ENCODE peak calls at places on chromosomes 5 and 9, in eight cellular contexts. One of them, this sample, is unnamed.
A peak's percentile ranks its signal among the peaks of the same experiment; 100 is the strongest.

GRCh38 chr5:155726267-155726666 is 600.7 kb upstream of the SGCD start:
- DNase-seq in choroid plexus epithelial cell: peak; percentile 9
- DNase-seq in mucosa of descending colon: no peak
- DNase-seq in hepatocyte: peak; percentile 42
- DNase-seq in ascending aorta: no peak
- DNase-seq in AG09309: no peak
- DNase-seq in brain microvascular endothelial cell: peak; percentile 2
- DNase-seq in mammary epithelial cell: peak; percentile 11
- DNase-seq in this sample: no peak

GRCh38 chr9:89839427-89839826 is 234.6 kb downstream of the GADD45G start:
- DNase-seq in choroid plexus epithelial cell: no peak
- DNase-seq in mucosa of descending colon: no peak
- DNase-seq in hepatocyte: peak; percentile 29
- DNase-seq in ascending aorta: no peak
- DNase-seq in AG09309: no peak
- DNase-seq in brain microvascular endothelial cell: no peak
- DNase-seq in mammary epithelial cell: no peak
- DNase-seq in this sample: no peak

GRCh38 chr5:68178579-68178978 is 37.0 kb upstream of the PIK3R1 start:
- DNase-seq in choroid plexus epithelial cell: peak; percentile 56
- DNase-seq in mucosa of descending colon: no peak
- DNase-seq in hepatocyte: peak; percentile 12
- DNase-seq in ascending aorta: no peak
- DNase-seq in AG09309: no peak
- DNase-seq in brain microvascular endothelial cell: peak; percentile 64
- DNase-seq in mammary epithelial cell: peak; percentile 80
- DNase-seq in this sample: no peak

GRCh38 chr5:53917095-53917494 is 356.7 kb downstream of the NDUFS4 start:
- DNase-seq in choroid plexus epithelial cell: peak; percentile 57
- DNase-seq in mucosa of descending colon: no peak
- DNase-seq in hepatocyte: no peak
- DNase-seq in ascending aorta: no peak
- DNase-seq in AG09309: peak; percentile 27
- DNase-seq in brain microvascular endothelial cell: peak; percentile 28
- DNase-seq in mammary epithelial cell: peak; percentile 14
- DNase-seq in this sample: no peak

GRCh38 chr5:41648976-41649375 is 138.6 kb upstream of the PLCXD3 start:
- DNase-seq in choroid plexus epithelial cell: no peak
- DNase-seq in mucosa of descending colon: no peak
- DNase-seq in hepatocyte: no peak
- DNase-seq in ascending aorta: no peak
- DNase-seq in AG09309: no peak
- DNase-seq in brain microvascular endothelial cell: peak; percentile 2
- DNase-seq in mammary epithelial cell: no peak
- DNase-seq in this sample: peak; percentile 33

GRCh38 chr5:176543428-176544182 is 5.5 kb upstream of the CDHR2 start:
- DNase-seq in choroid plexus epithelial cell: no peak
- DNase-seq in mucosa of descending colon: peak; percentile 90
- DNase-seq in hepatocyte: peak; percentile 91
- DNase-seq in ascending aorta: no peak
- DNase-seq in AG09309: no peak
- DNase-seq in brain microvascular endothelial cell: no peak
- DNase-seq in mammary epithelial cell: peak; percentile 61
- DNase-seq in this sample: no peak

GRCh38 chr5:4563400-4563799 is 576.7 kb upstream of the ADAMTS16 start:
- DNase-seq in choroid plexus epithelial cell: peak; percentile 47
- DNase-seq in mucosa of descending colon: no peak
- DNase-seq in hepatocyte: peak; percentile 16
- DNase-seq in ascending aorta: no peak
- DNase-seq in AG09309: no peak
- DNase-seq in brain microvascular endothelial cell: no peak
- DNase-seq in mammary epithelial cell: peak; percentile 50
- DNase-seq in this sample: peak; percentile 10

GRCh38 chr9:136923881-136924280 is 20.7 kb downstream of the FBXW5 start:
- DNase-seq in choroid plexus epithelial cell: no peak
- DNase-seq in mucosa of descending colon: no peak
- DNase-seq in hepatocyte: no peak
- DNase-seq in ascending aorta: no peak
- DNase-seq in AG09309: no peak
- DNase-seq in brain microvascular endothelial cell: no peak
- DNase-seq in mammary epithelial cell: no peak
- DNase-seq in this sample: no peak

GRCh38 chr5:141821430-141821925 is 56.7 kb downstream of the PCDH1 start:
- DNase-seq in choroid plexus epithelial cell: peak; percentile 81
- DNase-seq in mucosa of descending colon: no peak
- DNase-seq in hepatocyte: peak; percentile 72
- DNase-seq in ascending aorta: no peak
- DNase-seq in AG09309: peak; percentile 92
- DNase-seq in brain microvascular endothelial cell: peak; percentile 49
- DNase-seq in mammary epithelial cell: peak; percentile 75
- DNase-seq in this sample: peak; percentile 19

GRCh38 chr5:127777957-127778356 is 74.8 kb downstream of the CCDC192 start:
- DNase-seq in choroid plexus epithelial cell: no peak
- DNase-seq in mucosa of descending colon: no peak
- DNase-seq in hepatocyte: no peak
- DNase-seq in ascending aorta: no peak
- DNase-seq in AG09309: no peak
- DNase-seq in brain microvascular endothelial cell: no peak
- DNase-seq in mammary epithelial cell: no peak
- DNase-seq in this sample: no peak

GRCh38 chr5:102975040-102975439 is 144.9 kb downstream of the GIN1 start:
- DNase-seq in choroid plexus epithelial cell: no peak
- DNase-seq in mucosa of descending colon: no peak
- DNase-seq in hepatocyte: no peak
- DNase-seq in ascending aorta: no peak
- DNase-seq in AG09309: no peak
- DNase-seq in brain microvascular endothelial cell: no peak
- DNase-seq in mammary epithelial cell: no peak
- DNase-seq in this sample: no peak

GRCh38 chr5:116559239-116559638 is 15.4 kb downstream of the SEMA6A start:
- DNase-seq in choroid plexus epithelial cell: no peak
- DNase-seq in mucosa of descending colon: no peak
- DNase-seq in hepatocyte: no peak
- DNase-seq in ascending aorta: no peak
- DNase-seq in AG09309: no peak
- DNase-seq in brain microvascular endothelial cell: no peak
- DNase-seq in mammary epithelial cell: no peak
- DNase-seq in this sample: no peak

GRCh38 chr5:95746194-95746593 is 15.1 kb downstream of the RHOBTB3 start:
- DNase-seq in choroid plexus epithelial cell: no peak
- DNase-seq in mucosa of descending colon: no peak
- DNase-seq in hepatocyte: no peak
- DNase-seq in ascending aorta: no peak
- DNase-seq in AG09309: no peak
- DNase-seq in brain microvascular endothelial cell: no peak
- DNase-seq in mammary epithelial cell: no peak
- DNase-seq in this sample: no peak

DNA sequence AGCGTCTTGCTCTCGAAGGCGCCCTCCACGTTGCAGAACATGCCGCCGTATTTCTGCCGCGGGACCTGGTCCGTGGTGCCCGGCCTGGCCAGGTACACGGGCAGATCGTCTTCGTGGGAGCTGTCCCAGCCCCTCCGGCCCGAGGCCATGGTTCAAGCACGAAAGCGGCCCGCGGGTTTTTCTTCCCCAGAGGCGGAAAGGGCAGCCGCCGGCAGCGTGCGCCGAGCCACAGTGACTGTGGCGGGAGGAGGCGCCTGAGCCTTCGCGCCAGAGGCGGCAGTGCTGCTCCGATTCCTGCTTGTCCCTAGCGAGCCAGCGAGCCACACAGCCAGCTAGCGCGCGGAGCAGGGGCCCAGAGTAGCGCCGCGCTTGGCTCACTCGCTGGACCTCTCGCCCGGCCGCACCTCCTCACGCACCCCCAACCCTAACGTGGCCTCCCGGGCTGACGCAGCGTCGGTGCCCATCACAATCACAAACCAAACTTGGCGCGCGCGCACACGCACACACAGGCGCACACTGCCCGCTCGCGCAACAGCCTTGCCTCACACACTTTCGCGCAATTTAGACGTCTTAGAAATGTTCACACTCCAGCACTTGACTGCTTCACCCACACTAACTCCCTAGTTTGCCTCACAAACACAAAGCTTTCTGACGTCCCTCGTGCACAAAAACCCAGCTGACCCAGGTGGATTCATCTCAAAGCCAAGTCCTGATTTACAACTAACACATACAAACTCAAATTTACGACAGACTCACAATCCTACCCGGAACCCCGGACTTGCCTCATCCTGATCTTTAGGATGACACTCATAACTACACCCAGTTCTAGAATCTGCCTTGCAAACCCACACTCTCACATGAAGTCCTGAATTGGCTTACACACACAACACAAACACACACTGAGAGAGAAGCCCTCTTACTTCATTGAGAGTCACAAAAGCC is at the start of gene DPYSL3:
- DNase-seq in choroid plexus epithelial cell: peak; percentile 65
- DNase-seq in mucosa of descending colon: peak; percentile 66
- DNase-seq in hepatocyte: peak; percentile 87
- DNase-seq in ascending aorta: peak; percentile 22
- DNase-seq in AG09309: peak; percentile 39
- DNase-seq in brain microvascular endothelial cell: peak; percentile 44
- DNase-seq in mammary epithelial cell: peak; percentile 70
- DNase-seq in this sample: no peak
- TF ChIP-seq CTCF in choroid plexus epithelial cell: peak; percentile 49
- TF ChIP-seq CTCF in mucosa of descending colon: no peak
- TF ChIP-seq CTCF in hepatocyte: peak; percentile 32
- TF ChIP-seq CTCF in ascending aorta: no peak
- TF ChIP-seq CTCF in AG09309: peak; percentile 47
- TF ChIP-seq CTCF in brain microvascular endothelial cell: peak; percentile 57
- TF ChIP-seq CTCF in mammary epithelial cell: no peak
- TF ChIP-seq CTCF in this sample: peak; percentile 26

GRCh38 chr9:121268598-121269029 is 652 bp downstream of the GSN start:
- DNase-seq in choroid plexus epithelial cell: no peak
- DNase-seq in mucosa of descending colon: no peak
- DNase-seq in hepatocyte: no peak
- DNase-seq in ascending aorta: no peak
- DNase-seq in AG09309: no peak
- DNase-seq in brain microvascular endothelial cell: no peak
- DNase-seq in mammary epithelial cell: peak; percentile 41
- DNase-seq in this sample: no peak

GRCh38 chr9:121269030-121269887 is 1.3 kb downstream of the GSN start:
- DNase-seq in choroid plexus epithelial cell: no peak
- DNase-seq in mucosa of descending colon: peak; percentile 74
- DNase-seq in hepatocyte: peak; percentile 47
- DNase-seq in ascending aorta: no peak
- DNase-seq in AG09309: no peak
- DNase-seq in brain microvascular endothelial cell: no peak
- DNase-seq in mammary epithelial cell: peak; percentile 52
- DNase-seq in this sample: no peak

GRCh38 chr9:121266356-121266755 is 1.6 kb upstream of the GSN start:
- DNase-seq in choroid plexus epithelial cell: no peak
- DNase-seq in mucosa of descending colon: no peak
- DNase-seq in hepatocyte: no peak
- DNase-seq in ascending aorta: no peak
- DNase-seq in AG09309: no peak
- DNase-seq in brain microvascular endothelial cell: no peak
- DNase-seq in mammary epithelial cell: no peak
- DNase-seq in this sample: no peak

GRCh38 chr9:121266906-121267650 is 884 bp upstream of the GSN start:
- DNase-seq in choroid plexus epithelial cell: peak; percentile 52
- DNase-seq in mucosa of descending colon: peak; percentile 32
- DNase-seq in hepatocyte: no peak
- DNase-seq in ascending aorta: no peak
- DNase-seq in AG09309: no peak
- DNase-seq in brain microvascular endothelial cell: no peak
- DNase-seq in mammary epithelial cell: no peak
- DNase-seq in this sample: no peak

DNA sequence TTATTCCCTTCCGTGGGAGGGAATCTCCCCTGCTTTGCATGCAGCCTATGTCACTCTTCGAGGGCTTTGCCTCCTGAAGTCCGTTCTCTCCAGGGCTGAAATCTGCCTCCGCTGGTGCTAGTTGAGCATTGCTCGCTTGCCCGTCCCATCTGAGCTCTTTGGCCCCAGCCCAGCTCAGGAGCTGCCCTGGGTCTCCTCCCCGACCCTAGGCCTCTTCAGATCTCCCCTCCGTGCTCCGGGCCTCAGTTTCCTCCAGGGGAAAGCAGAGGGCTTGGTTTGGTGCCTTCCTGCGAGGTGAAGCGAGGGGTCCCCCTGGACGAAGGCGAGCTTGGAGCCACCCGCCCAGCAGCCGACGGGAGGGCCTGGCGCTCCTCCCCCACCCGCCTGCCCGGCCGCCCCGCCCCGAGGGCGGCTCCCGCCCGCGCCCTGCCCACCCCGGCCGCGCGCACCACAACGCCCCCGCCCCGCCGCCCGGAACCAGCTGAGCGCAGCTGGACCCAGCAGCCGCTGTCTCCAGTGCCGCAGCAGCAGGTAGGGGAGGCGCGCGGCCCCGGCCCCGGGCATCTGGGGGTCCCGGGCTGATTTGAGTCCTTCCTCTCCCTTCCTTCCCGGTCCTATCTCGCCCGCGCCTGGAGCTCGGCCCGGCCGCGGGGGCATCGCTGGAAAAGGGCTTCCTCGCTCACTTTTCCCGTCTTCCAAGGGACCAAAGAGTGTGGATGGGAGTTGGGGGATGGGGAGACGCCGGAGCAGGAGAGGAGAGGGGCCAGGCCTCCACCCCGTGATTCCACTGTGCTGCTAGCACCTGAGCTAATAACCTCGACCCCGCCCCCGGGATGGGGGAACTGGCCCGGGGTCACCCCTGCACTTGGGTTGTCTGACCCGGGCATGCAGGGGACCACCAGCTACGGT is at the start of gene GSN:
- DNase-seq in choroid plexus epithelial cell: peak; percentile 62
- DNase-seq in mucosa of descending colon: peak; percentile 93
- DNase-seq in hepatocyte: peak; percentile 92
- DNase-seq in ascending aorta: no peak
- DNase-seq in AG09309: no peak
- DNase-seq in brain microvascular endothelial cell: no peak
- DNase-seq in mammary epithelial cell: peak; percentile 60
- DNase-seq in this sample: peak; percentile 25
- TF ChIP-seq CTCF in choroid plexus epithelial cell: peak; percentile 18
- TF ChIP-seq CTCF in mucosa of descending colon: no peak
- TF ChIP-seq CTCF in hepatocyte: no peak
- TF ChIP-seq CTCF in ascending aorta: no peak
- TF ChIP-seq CTCF in AG09309: peak; percentile 22
- TF ChIP-seq CTCF in brain microvascular endothelial cell: peak; percentile 18
- TF ChIP-seq CTCF in mammary epithelial cell: no peak
- TF ChIP-seq CTCF in this sample: no peak

DNA sequence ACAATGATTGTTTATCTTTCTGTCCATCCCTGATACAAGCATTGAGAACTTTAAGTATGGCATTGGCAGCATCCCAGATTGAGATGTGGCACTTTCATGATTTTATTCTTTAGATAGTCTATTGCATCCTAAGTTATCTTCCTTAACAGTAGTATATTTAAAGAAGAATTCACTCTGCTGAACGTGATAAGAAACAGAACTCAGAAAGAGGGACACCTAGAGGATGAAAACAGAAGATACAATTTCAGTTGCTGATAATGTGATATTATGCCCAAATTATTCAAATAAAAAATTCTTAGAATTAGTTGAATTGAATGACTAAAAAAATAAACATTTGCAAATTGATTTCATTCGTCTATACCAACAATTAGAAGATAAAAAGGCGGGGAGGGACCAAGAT is 218.1 kb upstream of the DMRTA1 start:
- DNase-seq in choroid plexus epithelial cell: peak; percentile 66
- DNase-seq in mucosa of descending colon: no peak
- DNase-seq in hepatocyte: no peak
- DNase-seq in ascending aorta: no peak
- DNase-seq in AG09309: no peak
- DNase-seq in brain microvascular endothelial cell: no peak
- DNase-seq in mammary epithelial cell: no peak
- DNase-seq in this sample: no peak
- TF ChIP-seq CTCF in choroid plexus epithelial cell: peak; percentile 53
- TF ChIP-seq CTCF in mucosa of descending colon: no peak
- TF ChIP-seq CTCF in hepatocyte: peak; percentile 42
- TF ChIP-seq CTCF in ascending aorta: no peak
- TF ChIP-seq CTCF in AG09309: peak; percentile 33
- TF ChIP-seq CTCF in brain microvascular endothelial cell: peak; percentile 34
- TF ChIP-seq CTCF in mammary epithelial cell: peak; percentile 23
- TF ChIP-seq CTCF in this sample: peak; percentile 36

GRCh38 chr5:108036484-108036883 is 345.4 kb downstream of the FBXL17 start:
- DNase-seq in choroid plexus epithelial cell: no peak
- DNase-seq in mucosa of descending colon: no peak
- DNase-seq in hepatocyte: no peak
- DNase-seq in ascending aorta: no peak
- DNase-seq in AG09309: no peak
- DNase-seq in brain microvascular endothelial cell: no peak
- DNase-seq in mammary epithelial cell: no peak
- DNase-seq in this sample: no peak
- TF ChIP-seq CTCF in choroid plexus epithelial cell: no peak
- TF ChIP-seq CTCF in mucosa of descending colon: no peak
- TF ChIP-seq CTCF in hepatocyte: no peak
- TF ChIP-seq CTCF in ascending aorta: no peak
- TF ChIP-seq CTCF in AG09309: no peak
- TF ChIP-seq CTCF in brain microvascular endothelial cell: no peak
- TF ChIP-seq CTCF in mammary epithelial cell: no peak
- TF ChIP-seq CTCF in this sample: no peak